ENCODE peak calls at places on chromosomes 1 and 21, in nine cellular contexts. U is GM23248; O is CD4-positive, alpha-beta memory T cell; V is A673; C is effector memory CD4-positive, alpha-beta T cell; M is pancreas; P is A549; J is OCI-LY7; H is mammary epithelial cell. W is an unnamed sample.

GRCh38 chr1:229191066-229191674 is 79.7 kb upstream of the RAB4A start:
- DNase-seq in U (peak; percentile 57), O (no peak), V (no peak), C (no peak), M (no peak), P (no peak), J (no peak), H (peak; percentile 70), W (no peak)

GRCh38 chr21:25980710-25981109 is 189.9 kb downstream of the APP start:
- DNase-seq in U (no peak), O (no peak), V (no peak), C (no peak), M (no peak), P (no peak), J (no peak), H (peak; percentile 93), W (no peak)

GRCh38 chr21:42098957-42099547 is 27.9 kb downstream of the UMODL1 start:
- DNase-seq in U (no peak), O (no peak), V (no peak), C (no peak), M (no peak), P (no peak), J (no peak), H (no peak), W (no peak)

GRCh38 chr1:210654176-210654786 is 325.6 kb downstream of the HHAT start:
- DNase-seq in U (peak; percentile 3), O (no peak), V (peak; percentile 87), C (no peak), M (no peak), P (no peak), J (no peak), H (no peak), W (no peak)

GRCh38 chr1:243946946-243947345 is 96.9 kb upstream of the AKT3 start:
- DNase-seq in U (peak; percentile 46), O (peak; percentile 35), V (peak; percentile 12), C (no peak), M (no peak), P (no peak), J (no peak), H (peak; percentile 8), W (no peak)

GRCh38 chr1:11697188-11697892 is 5.8 kb downstream of the DRAXIN start:
- DNase-seq in U (no peak), O (no peak), V (no peak), C (no peak), M (no peak), P (no peak), J (no peak), H (no peak), W (no peak)

GRCh38 chr1:183032122-183032921 is 9.1 kb downstream of the LAMC1 start:
- DNase-seq in U (no peak), O (no peak), V (peak; percentile 58), C (no peak), M (no peak), P (no peak), J (no peak), H (no peak), W (no peak)

GRCh38 chr1:70518106-70518505 is 107.0 kb downstream of the CTH start:
- DNase-seq in U (no peak), O (no peak), V (no peak), C (no peak), M (no peak), P (no peak), J (no peak), H (no peak), W (no peak)

GRCh38 chr1:83641828-83642443 is 357.0 kb downstream of the TTLL7 start:
- DNase-seq in U (peak; percentile 3), O (no peak), V (no peak), C (no peak), M (no peak), P (no peak), J (no peak), H (no peak), W (no peak)

GRCh38 chr21:46457801-46458314 is 833 bp upstream of the DIP2A start:
- DNase-seq in U (peak; percentile 81), O (no peak), V (peak; percentile 42), C (no peak), M (no peak), P (peak; percentile 16), J (peak; percentile 57), H (peak; percentile 53), W (peak; percentile 44)

GRCh38 chr1:82565146-82565545 is 764.4 kb downstream of the ADGRL2 start:
- DNase-seq in U (peak; percentile 87), O (no peak), V (peak; percentile 34), C (no peak), M (no peak), P (no peak), J (no peak), H (peak; percentile 75), W (no peak)

GRCh38 chr1:224864006-224864405 is 65.5 kb upstream of the DNAH14 start:
- DNase-seq in U (peak; percentile 44), O (no peak), V (no peak), C (no peak), M (no peak), P (no peak), J (no peak), H (no peak), W (no peak)

GRCh38 chr1:61839702-61840101 is 97.4 kb downstream of the PATJ start:
- DNase-seq in U (peak; percentile 80), O (no peak), V (no peak), C (no peak), M (no peak), P (no peak), J (no peak), H (peak; percentile 70), W (no peak)

GRCh38 chr1:77832889-77833288 is 53.4 kb downstream of the MIGA1 start:
- DNase-seq in U (peak; percentile 91), O (no peak), V (peak; percentile 24), C (no peak), M (no peak), P (no peak), J (no peak), H (peak; percentile 68), W (no peak)

GRCh38 chr21:32884062-32884461 is 112.5 kb upstream of the PAXBP1 start:
- DNase-seq in U (no peak), O (no peak), V (no peak), C (no peak), M (no peak), P (no peak), J (no peak), H (no peak), W (no peak)

GRCh38 chr1:235885654-235886238 is 19.0 kb upstream of the LYST start:
- DNase-seq in U (no peak), O (no peak), V (no peak), C (no peak), M (no peak), P (no peak), J (no peak), H (no peak), W (no peak)

GRCh38 chr1:235892080-235892670 is 25.5 kb upstream of the LYST start:
- DNase-seq in U (no peak), O (no peak), V (no peak), C (no peak), M (no peak), P (no peak), J (no peak), H (no peak), W (no peak)

GRCh38 chr1:235892734-235893413 is 26.2 kb upstream of the LYST start:
- DNase-seq in U (no peak), O (no peak), V (no peak), C (no peak), M (no peak), P (no peak), J (no peak), H (no peak), W (no peak)

GRCh38 chr1:235887676-235888075 is 21.0 kb upstream of the LYST start:
- DNase-seq in U (no peak), O (no peak), V (no peak), C (no peak), M (no peak), P (no peak), J (no peak), H (no peak), W (no peak)

GRCh38 chr1:235888119-235888643 is 21.5 kb upstream of the LYST start:
- DNase-seq in U (no peak), O (peak; percentile 55), V (no peak), C (peak; percentile 6), M (no peak), P (no peak), J (no peak), H (no peak), W (no peak)
- H3K27ac ChIP-seq in U (no peak overlapping the region), O (peak overlapping the region; percentile 66), V (no peak overlapping the region), C (peak overlapping the region; percentile 55), M (no peak overlapping the region), P (no peak overlapping the region), J (no peak overlapping the region), H (no peak overlapping the region), W (peak overlapping the region; percentile 11)

DNA sequence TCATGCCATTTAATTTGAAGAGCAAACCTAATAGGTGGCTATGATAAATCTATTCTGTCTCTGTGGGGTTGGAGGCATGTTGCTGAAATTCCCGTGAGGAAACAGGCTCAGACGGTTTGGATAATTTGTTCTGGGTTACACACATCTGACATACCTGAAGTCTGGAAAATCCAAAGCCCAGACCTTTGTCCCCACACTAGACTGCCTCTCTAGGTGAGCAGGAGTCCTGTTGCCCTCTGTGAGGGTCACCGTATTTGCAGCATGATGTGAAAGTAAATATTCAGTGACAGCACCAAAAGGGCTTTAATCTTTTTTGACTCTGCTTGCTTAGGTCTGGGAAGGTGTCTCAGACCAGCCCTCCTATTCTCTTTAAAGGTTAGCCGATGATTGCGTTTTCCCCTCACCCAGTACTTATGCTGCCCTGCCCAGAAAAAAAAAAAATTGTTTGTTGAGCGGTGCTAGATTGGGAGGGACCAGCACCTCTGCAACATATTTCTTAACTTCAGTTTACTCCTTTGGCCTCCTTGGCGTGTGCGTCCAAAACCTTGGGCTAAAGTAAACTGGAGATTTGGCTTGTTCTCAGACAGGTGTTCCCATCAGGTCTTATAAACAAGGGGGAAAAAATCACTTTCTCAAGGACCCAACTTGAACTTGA is 67.0 kb downstream of the CACHD1 start:
- DNase-seq in U (no peak), O (no peak), V (no peak), C (no peak), M (no peak), P (no peak), J (no peak), H (no peak), W (peak; percentile 54)
- H3K4me1 ChIP-seq in U (peaks cover 20% of the 10 kb centered on the region), O (peaks cover 14% of the 10 kb centered on the region), V (peaks cover 59% of the 10 kb centered on the region), C (peaks cover 6% of the 10 kb centered on the region), M (peaks cover 34% of the 10 kb centered on the region), P (no peaks in the 10 kb centered on the region), J (no peaks in the 10 kb centered on the region), H (no peaks in the 10 kb centered on the region), W (peaks cover 32% of the 10 kb centered on the region)

DNA sequence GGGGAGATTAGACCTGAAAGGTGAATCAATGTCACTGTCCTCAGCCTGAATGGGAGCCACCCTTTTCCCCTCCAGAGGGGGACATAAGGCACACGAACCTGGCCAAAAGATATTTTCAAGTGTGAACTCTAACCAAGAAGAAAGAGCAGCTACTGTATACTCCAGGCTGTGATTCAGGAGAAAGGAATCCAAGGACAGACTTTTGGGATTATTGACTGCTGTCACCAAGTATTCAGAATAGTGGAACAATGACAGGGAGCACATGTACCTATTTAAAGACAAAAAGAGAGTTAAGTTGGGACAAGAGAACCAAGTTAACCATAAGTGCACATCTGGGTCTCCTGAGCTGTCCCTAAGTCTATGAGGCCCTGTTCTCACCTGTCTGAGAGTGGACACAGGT is 2.4 kb downstream of the ICMT start:
- DNase-seq in U (no peak), O (no peak), V (no peak), C (no peak), M (no peak), P (no peak), J (no peak), H (no peak), W (no peak)
- H3K27ac ChIP-seq in U (no peak overlapping the region), O (no peak overlapping the region), V (no peak overlapping the region), C (no peak overlapping the region), M (no peak overlapping the region), P (no peak overlapping the region), J (no peak overlapping the region), H (no peak overlapping the region), W (no peak overlapping the region)

GRCh38 chr1:21318057-21318713 is 27.9 kb upstream of the ECE1 start:
- DNase-seq in U (no peak), O (no peak), V (no peak), C (no peak), M (no peak), P (no peak), J (no peak), H (no peak), W (no peak)
- H3K4me1 ChIP-seq in U (peaks cover 70% of the 10 kb centered on the region), O (peaks cover 27% of the 10 kb centered on the region), V (peaks cover 37% of the 10 kb centered on the region), C (peaks cover 16% of the 10 kb centered on the region), M (peaks cover 67% of the 10 kb centered on the region), P (peaks cover 58% of the 10 kb centered on the region), J (peaks cover 3% of the 10 kb centered on the region), H (peaks cover 21% of the 10 kb centered on the region), W (peaks cover 60% of the 10 kb centered on the region)